ENCODE peak calls at places on chromosomes 6 and 20, in six cellular contexts. W is adrenal gland; M is SK-N-SH; J is CD4-positive, alpha-beta T cell; G is A549; Y is mammary epithelial cell. N is an unnamed sample.
A peak's percentile ranks its signal among the peaks of the same experiment; 100 is the strongest.

GRCh38 chr6:117548797-117549301 is 53.5 kb downstream of the GOPC start:
- DNase-seq in M (no peak), W (no peak), G (peak; percentile 39), J (peak; percentile 10), Y (peak; percentile 35), N (no peak)

GRCh38 chr20:8579060-8579459 is 447.0 kb downstream of the PLCB1 start:
- DNase-seq in G (no peak), J (no peak), W (no peak), Y (no peak), M (no peak), N (no peak)

GRCh38 chr6:44246663-44247337 is at the start of gene HSP90AB1:
- DNase-seq in J (peak; percentile 94), M (peak; percentile 94), Y (peak; percentile 98), W (peak; percentile 94), G (peak; percentile 99), N (peak; percentile 88)

GRCh38 chr6:4253604-4254211 is 118.3 kb upstream of the ECI2 start:
- DNase-seq in M (no peak), J (no peak), Y (peak; percentile 39), W (peak; percentile 56), G (peak; percentile 13), N (no peak)

GRCh38 chr6:79525272-79526100 is 11.7 kb downstream of the LCA5 start:
- DNase-seq in W (no peak), G (peak; percentile 10), Y (peak; percentile 85), M (no peak), J (no peak), N (no peak)

GRCh38 chr20:8777866-8778265 is 291.0 kb upstream of the PLCB4 start:
- DNase-seq in Y (no peak), W (no peak), M (no peak), J (no peak), G (no peak), N (peak; percentile 15)

GRCh38 chr6:165049362-165049761 is 260.0 kb downstream of the C6orf118 start:
- DNase-seq in W (no peak), Y (no peak), M (peak; percentile 37), G (peak; percentile 20), J (no peak), N (no peak)

GRCh38 chr20:24402234-24402633 is 67.2 kb upstream of the SYNDIG1 start:
- DNase-seq in G (no peak), W (no peak), M (no peak), Y (no peak), J (no peak), N (no peak)

GRCh38 chr6:70371454-70372105 is 41.7 kb upstream of the FAM135A start:
- DNase-seq in J (no peak), W (no peak), G (peak; percentile 72), Y (peak; percentile 67), M (peak; percentile 31), N (no peak)

GRCh38 chr6:63346217-63346834 is 26.5 kb upstream of the LGSN start:
- DNase-seq in W (no peak), Y (no peak), J (no peak), G (no peak), M (no peak), N (no peak)

GRCh38 chr6:85382541-85382940 is 67.3 kb upstream of the NT5E start:
- DNase-seq in M (no peak), Y (no peak), J (no peak), G (no peak), W (no peak), N (no peak)

GRCh38 chr6:4139272-4139671 is 3.9 kb upstream of the ECI2 start:
- DNase-seq in J (no peak), W (no peak), G (no peak), M (no peak), Y (no peak), N (no peak)

GRCh38 chr6:137487947-137488735 is 6.1 kb downstream of the OLIG3 start:
- DNase-seq in J (no peak), M (peak; percentile 27), W (no peak), Y (no peak), G (no peak), N (no peak)

GRCh38 chr20:49697071-49697470 is 16.6 kb downstream of the B4GALT5 start:
- DNase-seq in Y (no peak), M (no peak), G (no peak), W (no peak), J (no peak), N (no peak)

GRCh38 chr20:59149678-59150504 is 13.7 kb upstream of the ZNF831 start:
- DNase-seq in G (no peak), Y (no peak), M (no peak), J (peak; percentile 58), W (no peak), N (no peak)

GRCh38 chr6:25359891-25360290 is 80.7 kb downstream of the CARMIL1 start:
- DNase-seq in W (no peak), G (no peak), Y (peak; percentile 70), J (no peak), M (no peak), N (no peak)

GRCh38 chr20:9949563-9949962 is 85.2 kb upstream of the ANKEF1 start:
- DNase-seq in J (no peak), G (no peak), Y (no peak), W (no peak), M (no peak), N (no peak)

GRCh38 chr6:170124836-170125235 is 166.0 kb downstream of the DLL1 start:
- DNase-seq in G (no peak), W (peak; percentile 7), J (no peak), M (no peak), Y (peak; percentile 73), N (no peak)

GRCh38 chr6:163501440-163501839 is 86.9 kb downstream of the QKI start:
- DNase-seq in W (no peak), G (no peak), Y (no peak), J (no peak), M (no peak), N (no peak)

GRCh38 chr6:32298632-32299336 is 72.9 kb downstream of the TSBP1 start:
- DNase-seq in Y (no peak), J (no peak), G (peak; percentile 61), M (no peak), W (no peak), N (no peak)

GRCh38 chr6:7106752-7107577 is 796 bp upstream of the RREB1 start:
- DNase-seq in Y (no peak), M (no peak), J (peak; percentile 52), W (peak; percentile 63), G (peak; percentile 38), N (peak; percentile 51)

GRCh38 chr6:20686142-20686541 is 151.9 kb downstream of the CDKAL1 start:
- DNase-seq in M (no peak), G (peak; percentile 10), J (no peak), Y (no peak), W (no peak), N (no peak)

GRCh38 chr6:36757206-36757605 is 59.6 kb downstream of the RAB44 start:
- DNase-seq in G (no peak), Y (no peak), W (no peak), J (peak; percentile 30), M (no peak), N (no peak)

GRCh38 chr20:2164966-2165365 is 63.3 kb downstream of the STK35 start:
- DNase-seq in W (no peak), G (no peak), Y (no peak), M (no peak), J (no peak), N (no peak)

DNA sequence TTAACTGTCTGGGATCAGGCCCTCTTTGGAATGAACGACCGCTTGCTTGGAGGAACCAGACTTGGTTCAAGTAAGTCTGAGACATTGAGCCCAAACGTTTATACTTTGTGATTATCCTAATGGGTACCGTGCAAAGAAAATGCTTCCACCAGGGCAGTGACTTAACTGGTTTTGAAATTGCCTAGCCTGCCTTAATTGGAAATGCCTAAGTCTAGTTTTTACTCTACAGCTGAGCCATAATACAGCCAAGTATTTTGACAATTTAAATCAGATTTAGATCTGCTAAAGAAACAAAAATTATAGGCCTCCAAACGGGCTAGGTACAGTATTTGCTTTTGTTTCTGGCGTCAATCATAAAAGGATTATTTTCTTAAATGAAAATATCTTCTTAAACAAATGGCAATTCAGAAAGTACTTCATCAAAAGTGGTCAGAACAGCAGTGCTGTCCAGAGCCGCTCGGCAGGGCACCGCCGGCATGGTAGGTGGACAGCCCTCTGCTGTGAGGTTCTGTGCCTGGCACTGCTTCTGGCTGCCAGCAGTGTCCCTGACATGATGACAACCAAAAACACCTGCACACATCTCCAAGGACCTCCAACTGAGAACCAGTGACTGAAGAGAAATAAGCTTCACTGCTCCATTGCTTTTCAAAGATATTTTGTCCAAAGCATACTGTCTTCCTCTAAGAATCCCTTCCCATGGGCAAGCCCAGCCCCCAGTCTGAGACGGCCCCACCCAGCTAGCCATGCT is 55.6 kb downstream of the EZR start:
- DNase-seq in G (no peak), M (no peak), J (no peak), W (peak; percentile 13), Y (no peak), N (no peak)
- H3K27ac ChIP-seq in G (no peak overlapping the region), M (no peak overlapping the region), J (no peak overlapping the region), W (no peak overlapping the region), Y (no peak overlapping the region), N (no peak overlapping the region)

GRCh38 chr20:45971675-45972499 is at the start of gene ZNF335:
- DNase-seq in G (peak; percentile 98), Y (peak; percentile 97), M (peak; percentile 99), J (peak; percentile 92), W (peak; percentile 96), N (peak; percentile 91)
- H3K27ac ChIP-seq in G (peak within 1 kb of the TSS; percentile 98), Y (peak within 1 kb of the TSS; percentile 100), M (peak within 1 kb of the TSS; percentile 100), J (peak within 1 kb of the TSS; percentile 100), W (peak within 1 kb of the TSS; percentile 99), N (peak within 1 kb of the TSS; percentile 100)

GRCh38 chr6:61200444-61200843 is 1085.6 kb downstream of the KHDRBS2 start:
- DNase-seq in W (no peak), Y (no peak), G (no peak), J (no peak), M (no peak), N (no peak)
- H3K27ac ChIP-seq in W (no peak overlapping the region), Y (no peak overlapping the region), G (no peak overlapping the region), J (no peak overlapping the region), M (no peak overlapping the region), N (no peak overlapping the region)

GRCh38 chr6:108652375-108652774 is 91.7 kb downstream of the FOXO3 start:
- DNase-seq in G (no peak), W (no peak), Y (no peak), J (no peak), M (no peak), N (no peak)

GRCh38 chr6:108653864-108654402 is 93.2 kb downstream of the FOXO3 start:
- DNase-seq in J (no peak), M (no peak), G (no peak), Y (no peak), W (no peak), N (no peak)

GRCh38 chr6:108655840-108656650 is 95.3 kb downstream of the FOXO3 start:
- DNase-seq in J (no peak), M (peak; percentile 50), W (no peak), Y (no peak), G (no peak), N (no peak)

GRCh38 chr6:108656834-108657233 is 96.1 kb downstream of the FOXO3 start:
- DNase-seq in Y (no peak), M (no peak), G (no peak), J (no peak), W (no peak), N (no peak)

DNA sequence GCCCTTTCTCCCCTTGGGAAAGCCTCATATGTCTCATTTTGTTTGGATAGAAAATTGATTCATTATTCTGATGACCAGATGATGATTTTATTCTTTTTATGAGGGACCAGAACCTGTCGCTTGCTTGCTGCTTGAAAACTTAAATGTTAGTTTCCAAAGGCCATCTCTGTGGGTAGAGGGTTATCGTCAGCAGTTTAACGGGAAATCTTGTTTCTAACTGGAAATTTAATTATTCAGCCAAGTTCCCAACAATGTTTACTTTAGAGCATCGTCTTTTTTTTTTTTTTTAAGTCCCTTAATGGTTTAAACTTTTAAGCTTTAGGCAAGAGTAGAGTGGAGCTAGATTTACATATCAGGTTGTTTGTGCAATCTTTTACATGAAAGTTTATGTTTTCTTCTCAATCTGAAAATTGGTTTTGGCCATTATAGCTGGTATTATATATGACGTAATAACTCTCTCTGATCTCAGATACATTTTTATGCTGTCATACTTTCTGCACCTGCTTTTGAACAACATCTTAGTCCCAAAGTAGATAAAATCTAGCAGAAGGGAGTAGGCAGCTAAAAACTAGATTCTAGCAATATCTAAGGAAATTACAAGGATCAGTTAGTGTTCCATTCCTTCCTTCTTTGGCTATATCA is 93.9 kb downstream of the FOXO3 start:
- DNase-seq in Y (no peak), M (no peak), W (no peak), G (no peak), J (no peak), N (no peak)
- H3K27ac ChIP-seq in Y (no peak overlapping the region), M (peak overlapping the region; percentile 97), W (no peak overlapping the region), G (no peak overlapping the region), J (no peak overlapping the region), N (no peak overlapping the region)